ENCODE peak calls at places on chromosomes 16 and 17, in five cellular contexts. K, C, T, Q and H are unnamed samples.

GRCh38 chr17:42673885-42674754 is 2.7 kb downstream of the PLEKHH3 start:
- DNase-seq in C (no peak), T (peak), Q (peak), K (no peak), H (peak)

GRCh38 chr17:62876664-62877411 is 68.7 kb upstream of the MARCHF10 start:
- DNase-seq in T (peak), Q (no peak), K (no peak), C (no peak), H (no peak)

GRCh38 chr17:6711081-6711674 is 2.0 kb downstream of the SLC13A5 start:
- DNase-seq in T (no peak), Q (no peak), C (no peak), K (peak), H (peak)

GRCh38 chr16:30054959-30055553 is 10.5 kb upstream of the ALDOA start:
- DNase-seq in C (peak), Q (peak), T (no peak), K (peak), H (peak)

GRCh38 chr17:55157165-55157564 is 107.6 kb upstream of the HLF start:
- DNase-seq in Q (no peak), T (peak), C (no peak), K (no peak), H (no peak)

GRCh38 chr16:55508941-55509920 is at the start of gene LPCAT2:
- DNase-seq in T (peak), Q (peak), C (no peak), K (peak), H (peak)

GRCh38 chr16:2675714-2676113 is 6.6 kb upstream of the KCTD5 start:
- DNase-seq in C (no peak), T (peak), K (no peak), Q (no peak), H (no peak)

GRCh38 chr16:83470406-83470805 is 337.4 kb upstream of the HSBP1 start:
- DNase-seq in T (peak), Q (no peak), C (no peak), K (no peak), H (no peak)

GRCh38 chr16:1492082-1492922 is 858 bp upstream of the TELO2 start:
- DNase-seq in C (no peak), K (no peak), T (no peak), Q (no peak), H (no peak)

GRCh38 chr16:50539822-50540710 is 8.1 kb upstream of the NKD1 start:
- DNase-seq in K (no peak), C (no peak), T (no peak), Q (peak), H (no peak)

GRCh38 chr16:6106061-6106460 is 1008.5 kb upstream of the EEF2KMT start:
- DNase-seq in C (no peak), Q (no peak), K (no peak), T (no peak), H (no peak)